ENCODE peak calls at places on chromosomes 2 and 18, in seven cellular contexts. One of them, this sample, is unnamed.
A peak's percentile ranks its signal among the peaks of the same experiment; 100 is the strongest.

GRCh38 chr2:28716265-28716865 is 35.3 kb upstream of the PPP1CB start:
- DNase-seq in DMS153: peak; percentile 52
- DNase-seq in NCI-H1105: no peak
- DNase-seq in keratinocyte: peak; percentile 46
- DNase-seq in stimulated activated CD4-positive, alpha-beta T cell treated with anti-CD3 and anti-CD28 coated beads, Interleukin-15, amount 100 ng/mL, for 24 hours: no peak
- DNase-seq in transverse colon: peak; percentile 54
- DNase-seq in HS-27A: peak; percentile 54
- DNase-seq in this sample: peak; percentile 95

GRCh38 chr18:43582120-43582519 is 304.8 kb upstream of the SYT4 start:
- DNase-seq in DMS153: no peak
- DNase-seq in NCI-H1105: no peak
- DNase-seq in keratinocyte: no peak
- DNase-seq in stimulated activated CD4-positive, alpha-beta T cell treated with anti-CD3 and anti-CD28 coated beads, Interleukin-15, amount 100 ng/mL, for 24 hours: no peak
- DNase-seq in transverse colon: no peak
- DNase-seq in HS-27A: no peak
- DNase-seq in this sample: no peak

GRCh38 chr2:141589314-141589713 is 541.5 kb downstream of the LRP1B start:
- DNase-seq in DMS153: no peak
- DNase-seq in NCI-H1105: no peak
- DNase-seq in keratinocyte: no peak
- DNase-seq in stimulated activated CD4-positive, alpha-beta T cell treated with anti-CD3 and anti-CD28 coated beads, Interleukin-15, amount 100 ng/mL, for 24 hours: no peak
- DNase-seq in transverse colon: no peak
- DNase-seq in HS-27A: no peak
- DNase-seq in this sample: no peak

GRCh38 chr2:220619525-220620267 is 952.4 kb downstream of the EPHA4 start:
- DNase-seq in DMS153: peak; percentile 69
- DNase-seq in NCI-H1105: no peak
- DNase-seq in keratinocyte: peak; percentile 32
- DNase-seq in stimulated activated CD4-positive, alpha-beta T cell treated with anti-CD3 and anti-CD28 coated beads, Interleukin-15, amount 100 ng/mL, for 24 hours: no peak
- DNase-seq in transverse colon: no peak
- DNase-seq in HS-27A: no peak
- DNase-seq in this sample: peak; percentile 96

GRCh38 chr2:197168705-197169104 is 141.9 kb downstream of the ANKRD44 start:
- DNase-seq in DMS153: no peak
- DNase-seq in NCI-H1105: peak; percentile 11
- DNase-seq in keratinocyte: no peak
- DNase-seq in stimulated activated CD4-positive, alpha-beta T cell treated with anti-CD3 and anti-CD28 coated beads, Interleukin-15, amount 100 ng/mL, for 24 hours: peak; percentile 81
- DNase-seq in transverse colon: peak; percentile 80
- DNase-seq in HS-27A: no peak
- DNase-seq in this sample: no peak

GRCh38 chr2:216761119-216761518 is 65.8 kb upstream of the IGFBP5 start:
- DNase-seq in DMS153: peak; percentile 80
- DNase-seq in NCI-H1105: no peak
- DNase-seq in keratinocyte: no peak
- DNase-seq in stimulated activated CD4-positive, alpha-beta T cell treated with anti-CD3 and anti-CD28 coated beads, Interleukin-15, amount 100 ng/mL, for 24 hours: no peak
- DNase-seq in transverse colon: no peak
- DNase-seq in HS-27A: no peak
- DNase-seq in this sample: no peak

GRCh38 chr2:175206866-175207265 is 25.4 kb upstream of the ATP5MC3 start:
- DNase-seq in DMS153: no peak
- DNase-seq in NCI-H1105: no peak
- DNase-seq in keratinocyte: no peak
- DNase-seq in stimulated activated CD4-positive, alpha-beta T cell treated with anti-CD3 and anti-CD28 coated beads, Interleukin-15, amount 100 ng/mL, for 24 hours: no peak
- DNase-seq in transverse colon: no peak
- DNase-seq in HS-27A: no peak
- DNase-seq in this sample: no peak

GRCh38 chr2:130807659-130808385 is 28.9 kb upstream of the ARHGEF4 start:
- DNase-seq in DMS153: peak; percentile 25
- DNase-seq in NCI-H1105: peak; percentile 18
- DNase-seq in keratinocyte: peak; percentile 79
- DNase-seq in stimulated activated CD4-positive, alpha-beta T cell treated with anti-CD3 and anti-CD28 coated beads, Interleukin-15, amount 100 ng/mL, for 24 hours: no peak
- DNase-seq in transverse colon: peak; percentile 83
- DNase-seq in HS-27A: no peak
- DNase-seq in this sample: peak; percentile 44

GRCh38 chr2:219541611-219542180 is 1.9 kb downstream of the CHPF start:
- DNase-seq in DMS153: peak; percentile 71
- DNase-seq in NCI-H1105: peak; percentile 68
- DNase-seq in keratinocyte: no peak
- DNase-seq in stimulated activated CD4-positive, alpha-beta T cell treated with anti-CD3 and anti-CD28 coated beads, Interleukin-15, amount 100 ng/mL, for 24 hours: peak; percentile 92
- DNase-seq in transverse colon: peak; percentile 93
- DNase-seq in HS-27A: no peak
- DNase-seq in this sample: peak; percentile 48

GRCh38 chr18:54776282-54776977 is 51.8 kb upstream of the RAB27B start:
- DNase-seq in DMS153: no peak
- DNase-seq in NCI-H1105: no peak
- DNase-seq in keratinocyte: peak; percentile 86
- DNase-seq in stimulated activated CD4-positive, alpha-beta T cell treated with anti-CD3 and anti-CD28 coated beads, Interleukin-15, amount 100 ng/mL, for 24 hours: peak; percentile 48
- DNase-seq in transverse colon: no peak
- DNase-seq in HS-27A: peak; percentile 91
- DNase-seq in this sample: peak; percentile 97

GRCh38 chr2:163812926-163813520 is 77.2 kb upstream of the FIGN start:
- DNase-seq in DMS153: no peak
- DNase-seq in NCI-H1105: no peak
- DNase-seq in keratinocyte: no peak
- DNase-seq in stimulated activated CD4-positive, alpha-beta T cell treated with anti-CD3 and anti-CD28 coated beads, Interleukin-15, amount 100 ng/mL, for 24 hours: no peak
- DNase-seq in transverse colon: no peak
- DNase-seq in HS-27A: no peak
- DNase-seq in this sample: no peak

GRCh38 chr2:3449106-3449505 is 69.6 kb downstream of the TRAPPC12 start:
- DNase-seq in DMS153: no peak
- DNase-seq in NCI-H1105: no peak
- DNase-seq in keratinocyte: no peak
- DNase-seq in stimulated activated CD4-positive, alpha-beta T cell treated with anti-CD3 and anti-CD28 coated beads, Interleukin-15, amount 100 ng/mL, for 24 hours: no peak
- DNase-seq in transverse colon: no peak
- DNase-seq in HS-27A: no peak
- DNase-seq in this sample: no peak

GRCh38 chr18:65753520-65753919 is 2.7 kb downstream of the CDH7 start:
- DNase-seq in DMS153: no peak
- DNase-seq in NCI-H1105: peak; percentile 14
- DNase-seq in keratinocyte: no peak
- DNase-seq in stimulated activated CD4-positive, alpha-beta T cell treated with anti-CD3 and anti-CD28 coated beads, Interleukin-15, amount 100 ng/mL, for 24 hours: no peak
- DNase-seq in transverse colon: no peak
- DNase-seq in HS-27A: no peak
- DNase-seq in this sample: no peak

This sample was measured in epithelial cell of prostate.